ENCODE peak calls at places on chromosome 2, in eight cellular contexts. I is HCT116, Y is progenitor cell of endocrine pancreas, U is choroid plexus epithelial cell, N is Peyer's patch, C is kidney, W is mesothelial cell of epicardium, F is heart left ventricle. H is an unnamed sample.

GRCh38 chr2:691825-692224 is 14.6 kb upstream of the TMEM18 start:
- DNase-seq in N (no peak), W (no peak), I (no peak), C (no peak), F (no peak), U (no peak), Y (no peak), H (no peak)

GRCh38 chr2:7825591-7826312 is 856.1 kb upstream of the ID2 start:
- DNase-seq in C (no peak), U (peak; percentile 88), I (no peak), W (no peak), Y (no peak), F (no peak), N (no peak), H (peak; percentile 97)

GRCh38 chr2:46239175-46239846 is 57.9 kb upstream of the EPAS1 start:
- DNase-seq in C (no peak), I (no peak), N (no peak), U (no peak), W (no peak), F (no peak), Y (no peak), H (no peak)

GRCh38 chr2:39266139-39266805 is 22.5 kb upstream of the CDKL4 start:
- DNase-seq in C (no peak), U (no peak), N (no peak), I (no peak), W (no peak), F (no peak), Y (no peak), H (peak; percentile 27)

GRCh38 chr2:133362061-133362476 is 206.2 kb downstream of the NCKAP5 start:
- DNase-seq in N (no peak), I (no peak), F (no peak), C (no peak), Y (no peak), U (peak; percentile 61), W (no peak), H (peak; percentile 67)

GRCh38 chr2:211027976-211028375 is 471.6 kb downstream of the CPS1 start:
- DNase-seq in I (no peak), F (no peak), Y (no peak), U (no peak), C (no peak), N (no peak), W (no peak), H (no peak)

GRCh38 chr2:66679422-66679821 is 244.5 kb downstream of the MEIS1 start:
- DNase-seq in U (no peak), Y (no peak), F (no peak), I (no peak), C (no peak), W (no peak), N (no peak), H (no peak)

GRCh38 chr2:43611987-43612894 is 16.4 kb upstream of the THADA start:
- DNase-seq in Y (peak; percentile 46), U (peak; percentile 83), C (no peak), N (peak; percentile 59), W (peak; percentile 35), I (peak; percentile 74), F (peak; percentile 62), H (peak; percentile 65)

GRCh38 chr2:25042321-25043240 is 705 bp downstream of the EFR3B start:
- DNase-seq in N (peak; percentile 60), W (peak; percentile 21), U (peak; percentile 37), I (no peak), Y (no peak), C (peak; percentile 83), F (peak; percentile 29), H (no peak)

GRCh38 chr2:225691711-225692110 is 292.2 kb downstream of the NYAP2 start:
- DNase-seq in Y (no peak), F (no peak), I (no peak), U (no peak), W (no peak), N (no peak), C (no peak), H (no peak)

GRCh38 chr2:131120815-131121317 is 15.7 kb downstream of the PLEKHB2 start:
- DNase-seq in Y (no peak), W (no peak), U (no peak), N (no peak), C (no peak), I (no peak), F (no peak), H (no peak)

GRCh38 chr2:54158311-54158710 is 42.9 kb downstream of the ACYP2 start:
- DNase-seq in I (no peak), U (no peak), W (no peak), Y (no peak), N (no peak), F (no peak), C (no peak), H (no peak)

GRCh38 chr2:182506606-182507005 is 79.8 kb upstream of the PDE1A start:
- DNase-seq in Y (no peak), U (peak; percentile 91), W (no peak), C (peak; percentile 52), I (no peak), F (peak; percentile 27), N (no peak), H (no peak)

GRCh38 chr2:172397136-172397825 is 30.1 kb upstream of the ITGA6 start:
- DNase-seq in Y (no peak), F (peak; percentile 34), W (no peak), C (no peak), U (peak; percentile 19), N (no peak), I (no peak), H (no peak)

GRCh38 chr2:164700390-164700789 is 79.1 kb upstream of the GRB14 start:
- DNase-seq in U (peak; percentile 65), F (no peak), Y (no peak), I (no peak), N (no peak), C (no peak), W (no peak), H (no peak)

GRCh38 chr2:118826093-118826492 is 21.4 kb downstream of the EN1 start:
- DNase-seq in N (no peak), W (no peak), Y (no peak), F (no peak), U (no peak), I (no peak), C (no peak), H (no peak)

GRCh38 chr2:218860950-218861381 is 1.4 kb downstream of the WNT6 start:
- DNase-seq in N (no peak), F (peak; percentile 80), C (peak; percentile 70), Y (no peak), I (peak; percentile 81), W (peak; percentile 77), U (peak; percentile 30), H (peak; percentile 36)

GRCh38 chr2:238985036-238985729 is 137.3 kb downstream of the TWIST2 start:
- DNase-seq in I (no peak), W (no peak), Y (no peak), C (no peak), N (no peak), F (no peak), U (no peak), H (no peak)

GRCh38 chr2:223262946-223263345 is 211.0 kb downstream of the KCNE4 start:
- DNase-seq in F (no peak), W (no peak), C (no peak), Y (no peak), U (peak; percentile 35), I (peak; percentile 69), N (no peak), H (peak; percentile 97)

GRCh38 chr2:227510620-227510958 is 38.6 kb downstream of the AGFG1 start:
- DNase-seq in W (no peak), C (no peak), N (no peak), I (no peak), Y (no peak), F (no peak), U (no peak), H (no peak)

GRCh38 chr2:16425462-16426336 is 239.9 kb downstream of the CYRIA start:
- DNase-seq in U (no peak), N (no peak), Y (peak; percentile 23), F (peak; percentile 75), C (no peak), I (no peak), W (peak; percentile 33), H (peak; percentile 47)

GRCh38 chr2:16429431-16429830 is 236.2 kb downstream of the CYRIA start:
- DNase-seq in I (no peak), F (no peak), W (no peak), U (no peak), Y (no peak), N (no peak), C (no peak), H (no peak)

DNA sequence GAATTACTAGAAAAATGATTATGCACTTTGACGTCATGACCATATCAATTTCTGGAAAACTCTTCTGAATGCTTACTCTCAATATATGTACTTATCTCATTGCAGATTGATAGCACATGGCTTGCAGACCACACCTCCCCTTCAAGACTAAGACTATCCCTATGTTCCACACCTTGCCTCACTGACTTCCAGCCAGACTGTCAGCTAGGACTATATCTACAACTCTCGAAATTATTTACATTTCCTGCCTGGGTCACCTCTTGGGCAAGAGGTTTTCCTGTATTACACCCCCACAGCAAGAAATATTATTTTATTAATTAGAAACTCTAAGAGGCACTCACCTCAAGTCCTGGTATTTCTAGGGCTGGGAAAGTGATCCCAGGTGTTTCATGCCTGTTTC is 236.6 kb downstream of the CYRIA start:
- DNase-seq in U (no peak), I (no peak), F (no peak), C (no peak), W (no peak), N (no peak), Y (no peak), H (no peak)
- TF ChIP-seq CTCF in U (no peak), I (no peak), F (no peak), C (no peak), W (no peak), N (no peak), Y (no peak), H (no peak)

DNA sequence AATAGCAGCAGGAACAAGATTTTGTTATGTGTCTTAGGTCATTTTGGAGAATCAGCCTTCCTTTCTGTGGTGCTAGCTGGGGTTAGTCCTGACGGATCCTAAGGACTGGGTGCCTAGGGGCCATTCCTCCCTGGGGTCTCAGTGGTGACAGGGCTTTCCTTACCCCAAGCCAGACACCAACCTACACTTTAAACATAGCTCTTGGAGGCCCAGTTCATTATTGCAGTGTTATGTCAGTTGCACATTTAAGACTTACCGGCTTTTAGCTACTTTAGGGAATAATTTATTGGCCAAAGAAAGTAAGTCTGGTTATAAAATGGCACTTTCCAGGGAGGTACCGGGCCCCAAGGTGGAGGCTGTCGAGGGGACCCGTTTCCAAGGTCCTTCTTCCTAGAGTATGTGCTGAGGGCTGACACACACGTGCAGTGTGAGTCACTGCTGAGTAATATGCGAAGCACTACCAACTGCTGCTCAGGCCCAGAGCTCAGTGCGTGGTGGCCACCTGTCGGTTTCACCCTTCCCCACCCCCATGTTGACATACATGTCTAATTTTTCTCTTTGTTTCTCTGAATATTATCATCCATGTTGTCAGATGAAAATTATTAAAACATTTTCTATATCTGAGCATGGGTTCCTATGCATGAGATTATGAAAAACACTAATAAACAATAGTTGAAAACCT is 37.0 kb upstream of the GRHL1 start:
- DNase-seq in U (peak; percentile 85), N (no peak), C (no peak), W (no peak), Y (no peak), I (peak; percentile 76), F (no peak), H (peak; percentile 92)
- TF ChIP-seq CTCF in U (peak; percentile 60), N (no peak), C (no peak), W (no peak), Y (no peak), I (peak; percentile 49), F (no peak), H (peak; percentile 76)

GRCh38 chr2:88159955-88160415 is 10.2 kb upstream of the THNSL2 start:
- DNase-seq in W (no peak), U (peak; percentile 84), I (peak; percentile 52), F (no peak), Y (peak; percentile 49), N (no peak), C (no peak), H (peak; percentile 54)
- TF ChIP-seq CTCF in W (peak; percentile 86), U (peak; percentile 91), I (peak; percentile 89), F (peak; percentile 89), Y (peak; percentile 84), N (peak; percentile 86), C (peak; percentile 66), H (peak; percentile 73)

GRCh38 chr2:168336786-168337388 is 89.5 kb upstream of the STK39 start:
- DNase-seq in W (no peak), U (peak; percentile 42), F (no peak), C (no peak), I (peak; percentile 87), Y (no peak), N (peak; percentile 75), H (peak; percentile 88)
- TF ChIP-seq CTCF in W (no peak), U (peak; percentile 70), F (peak; percentile 29), C (peak; percentile 60), I (peak; percentile 78), Y (peak; percentile 52), N (peak; percentile 57), H (peak; percentile 88)